ENCODE peak calls at places on chromosomes 4 and X, in four cellular contexts. T, I, E and X are unnamed samples.
A peak's percentile ranks its signal among the peaks of the same experiment; 100 is the strongest.

GRCh38 chr4:15929555-15929954 is 9.0 kb downstream of the FGFBP1 start:
- DNase-seq in T (no peak), I (no peak), E (no peak), X (no peak)

GRCh38 chr4:118849867-118850812 is 14.2 kb upstream of the SEC24D start:
- DNase-seq in T (no peak), I (peak; percentile 32), E (peak; percentile 54), X (peak; percentile 40)

GRCh38 chrX:276588-277171 is 4.5 kb upstream of the PLCXD1 start:
- DNase-seq in T (no peak), I (peak; percentile 78), E (peak; percentile 55), X (peak; percentile 34)

GRCh38 chrX:114798902-114799301 is 215.0 kb downstream of the HTR2C start:
- DNase-seq in T (no peak), I (peak; percentile 50), E (no peak), X (no peak)

GRCh38 chr4:7625073-7625472 is 190.3 kb upstream of the PSAPL1 start:
- DNase-seq in T (no peak), I (no peak), E (no peak), X (no peak)

GRCh38 chr4:54657556-54658313 is at the start of gene KIT:
- DNase-seq in T (peak; percentile 80), I (no peak), E (no peak), X (peak; percentile 64)

GRCh38 chr4:156672924-156673323 is 298.7 kb downstream of the PDGFC start:
- DNase-seq in T (no peak), I (peak; percentile 18), E (no peak), X (no peak)

GRCh38 chrX:28628101-28628500 is 40.9 kb downstream of the IL1RAPL1 start:
- DNase-seq in T (no peak), I (no peak), E (no peak), X (no peak)

GRCh38 chr4:86048426-86048825 is 311.4 kb downstream of the MAPK10 start:
- DNase-seq in T (no peak), I (peak; percentile 78), E (no peak), X (no peak)

GRCh38 chr4:57640391-57641100 is 530.4 kb upstream of the IGFBP7 start:
- DNase-seq in T (no peak), I (no peak), E (no peak), X (peak; percentile 25)

GRCh38 chr4:84719115-84719514 is 136.2 kb downstream of the CDS1 start:
- DNase-seq in T (no peak), I (no peak), E (no peak), X (no peak)

GRCh38 chr4:89114100-89114499 is 2.8 kb downstream of the TIGD2 start:
- DNase-seq in T (no peak), I (no peak), E (no peak), X (no peak)

GRCh38 chr4:74628808-74629616 is 165.3 kb downstream of the BTC start:
- DNase-seq in T (no peak), I (peak; percentile 41), E (no peak), X (peak; percentile 37)

GRCh38 chr4:27764526-27764837 is 903.8 kb downstream of the STIM2 start:
- DNase-seq in T (no peak), I (no peak), E (no peak), X (no peak)

GRCh38 chrX:42385730-42386129 is 392.2 kb downstream of the PPP1R2C start:
- DNase-seq in T (no peak), I (peak; percentile 65), E (no peak), X (no peak)

GRCh38 chrX:15301924-15302323 is 13.5 kb downstream of the ASB11 start:
- DNase-seq in T (no peak), I (no peak), E (no peak), X (peak; percentile 24)

GRCh38 chrX:45771560-45772340 is 571.1 kb upstream of the DIPK2B start:
- DNase-seq in T (no peak), I (peak; percentile 59), E (peak; percentile 68), X (peak; percentile 48)

GRCh38 chr4:89152972-89153371 is 41.6 kb downstream of the TIGD2 start:
- DNase-seq in T (no peak), I (peak; percentile 18), E (no peak), X (no peak)

GRCh38 chr4:133866328-133866699 is 335.3 kb downstream of the PABPC4L start:
- DNase-seq in T (no peak), I (no peak), E (no peak), X (no peak)

GRCh38 chr4:5932021-5932553 is 39.2 kb upstream of the CRMP1 start:
- DNase-seq in T (no peak), I (no peak), E (no peak), X (no peak)

GRCh38 chr4:23324291-23324690 is 565.6 kb downstream of the PPARGC1A start:
- DNase-seq in T (no peak), I (peak; percentile 82), E (no peak), X (no peak)

GRCh38 chrX:122055450-122055849 is 1008.0 kb downstream of the GLUD2 start:
- DNase-seq in T (no peak), I (no peak), E (no peak), X (no peak)

GRCh38 chr4:76570141-76570989 is 135.3 kb downstream of the SHROOM3 start:
- DNase-seq in T (no peak), I (peak; percentile 82), E (no peak), X (no peak)
- H3K4me3 ChIP-seq in T (no peak overlapping the region), I (no peak overlapping the region), E (no peak overlapping the region), X (no peak overlapping the region)

GRCh38 chr4:1663549-1663948 is 20.6 kb downstream of the FAM53A start:
- DNase-seq in T (no peak), I (no peak), E (no peak), X (no peak)

GRCh38 chr4:1664141-1664540 is 20.0 kb downstream of the FAM53A start:
- DNase-seq in T (no peak), I (no peak), E (no peak), X (no peak)

GRCh38 chr4:1659104-1659725 is 24.9 kb downstream of the FAM53A start:
- DNase-seq in T (no peak), I (no peak), E (no peak), X (no peak)

GRCh38 chr4:1660948-1661677 is 23.0 kb downstream of the FAM53A start:
- DNase-seq in T (no peak), I (no peak), E (no peak), X (no peak)

DNA sequence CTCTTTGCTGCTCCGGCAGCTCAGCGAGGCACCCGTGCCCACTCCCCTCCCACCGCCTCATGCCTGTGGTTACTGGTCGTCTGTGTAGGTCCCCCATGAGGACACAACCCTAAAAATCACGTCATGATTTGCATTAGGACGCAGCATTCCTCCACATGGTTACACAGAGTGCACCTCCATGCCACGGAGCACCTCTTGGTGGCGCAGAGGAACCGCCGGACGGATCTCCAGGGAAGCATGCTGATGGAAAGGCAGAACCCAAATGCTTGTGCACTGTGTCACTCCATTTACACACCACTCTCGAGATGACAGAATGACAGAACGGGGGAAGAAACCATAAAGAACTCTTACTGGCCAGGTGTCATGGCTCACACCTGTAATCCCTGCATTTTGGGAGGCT is 22.4 kb downstream of the FAM53A start:
- DNase-seq in T (no peak), I (no peak), E (no peak), X (no peak)
- TF ChIP-seq CTCF in T (no peak), I (no peak), E (no peak), X (no peak)

GRCh38 chrX:74349387-74349786 is 45.4 kb downstream of the ZCCHC13 start:
- DNase-seq in T (no peak), I (peak; percentile 65), E (no peak), X (no peak)

GRCh38 chrX:74351760-74352159 is 47.8 kb downstream of the ZCCHC13 start:
- DNase-seq in T (no peak), I (peak; percentile 4), E (no peak), X (no peak)

GRCh38 chrX:74343970-74344622 is 40.1 kb downstream of the ZCCHC13 start:
- DNase-seq in T (peak; percentile 27), I (peak; percentile 91), E (peak; percentile 56), X (peak; percentile 73)

GRCh38 chrX:74343327-74343969 is 39.5 kb downstream of the ZCCHC13 start:
- DNase-seq in T (no peak), I (no peak), E (no peak), X (no peak)

GRCh38 chrX:74346124-74346523 is 42.1 kb downstream of the ZCCHC13 start:
- DNase-seq in T (no peak), I (no peak), E (no peak), X (no peak)
- H3K4me3 ChIP-seq in T (no peak overlapping the region), I (no peak overlapping the region), E (no peak overlapping the region), X (no peak overlapping the region)

GRCh38 chr4:154506253-154506652 is 14.7 kb upstream of the DCHS2 start:
- DNase-seq in T (no peak), I (peak; percentile 57), E (no peak), X (no peak)
- TF ChIP-seq CTCF in T (no peak), I (peak; percentile 42), E (no peak), X (no peak)

DNA sequence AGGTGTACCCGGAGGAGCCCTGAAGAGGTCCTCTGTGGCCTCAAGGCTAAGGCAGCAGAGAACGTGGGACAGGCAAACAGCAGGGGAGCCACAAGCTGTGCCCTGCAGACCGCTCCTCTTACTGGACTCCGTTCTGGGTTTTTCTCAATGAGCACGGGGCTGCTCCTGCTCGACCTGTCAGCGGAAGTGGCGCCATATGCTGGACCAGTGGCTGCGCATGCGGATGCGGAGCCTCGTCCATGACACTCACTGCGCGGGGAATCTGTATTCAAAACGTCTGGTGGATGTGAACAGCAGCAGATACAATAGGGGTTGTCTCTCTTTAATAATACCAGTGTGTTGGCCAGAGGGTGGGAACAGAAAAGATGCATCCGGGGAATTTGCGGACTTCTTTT is 29.5 kb downstream of the REELD1 start:
- DNase-seq in T (no peak), I (no peak), E (no peak), X (no peak)
- H3K4me3 ChIP-seq in T (no peak overlapping the region), I (no peak overlapping the region), E (no peak overlapping the region), X (no peak overlapping the region)

DNA sequence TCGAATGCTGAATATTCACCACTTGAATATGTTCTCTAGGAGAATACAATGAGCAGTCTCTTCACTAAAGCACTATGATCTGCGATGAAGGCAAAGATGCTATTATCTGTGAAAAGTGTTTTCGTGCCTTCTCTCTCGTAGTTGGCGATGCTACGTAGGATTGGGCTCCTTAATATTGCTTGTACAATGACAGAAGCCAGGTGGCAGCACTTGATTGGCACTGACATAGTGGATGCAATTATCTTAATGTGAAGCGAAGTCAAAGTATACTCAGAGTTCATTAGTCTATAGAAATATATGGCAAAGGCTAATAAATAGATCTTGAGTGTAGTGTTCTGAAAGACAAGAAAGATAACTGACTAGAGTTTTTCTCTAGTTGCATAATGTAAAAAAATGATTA is 1135.7 kb upstream of the AGA start:
- DNase-seq in T (no peak), I (no peak), E (no peak), X (no peak)
- TF ChIP-seq CTCF in T (no peak), I (no peak), E (no peak), X (no peak)

GRCh38 chr4:182973421-182974340 is 56.5 kb upstream of the DCTD start:
- DNase-seq in T (no peak), I (peak; percentile 37), E (no peak), X (no peak)

GRCh38 chr4:182971702-182972101 is 54.5 kb upstream of the DCTD start:
- DNase-seq in T (no peak), I (no peak), E (no peak), X (no peak)

GRCh38 chr4:182978152-182978827 is 61.1 kb upstream of the DCTD start:
- DNase-seq in T (no peak), I (no peak), E (no peak), X (no peak)

DNA sequence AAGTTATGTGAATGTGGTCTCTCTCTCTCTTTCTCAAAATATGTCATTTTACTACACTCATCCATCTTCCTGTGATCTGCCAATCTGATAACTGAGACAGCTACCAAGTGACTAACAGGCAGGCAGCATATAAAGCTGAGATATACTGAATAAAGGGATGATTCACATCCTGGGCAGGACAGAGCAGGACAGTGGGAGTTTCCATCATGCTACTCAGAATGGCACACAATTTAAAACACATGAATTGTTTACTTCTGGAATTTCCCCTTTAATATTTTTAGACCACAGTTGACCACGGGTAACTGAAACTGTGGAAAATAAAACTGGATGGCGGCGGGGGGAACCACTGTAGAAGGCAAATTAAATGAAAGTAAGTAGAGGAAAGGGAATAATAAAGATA is 58.6 kb upstream of the DCTD start:
- DNase-seq in T (no peak), I (peak; percentile 97), E (no peak), X (no peak)
- H3K4me3 ChIP-seq in T (no peak overlapping the region), I (no peak overlapping the region), E (no peak overlapping the region), X (no peak overlapping the region)